ENCODE peak calls at places on chromosomes 11 and 22, in eight cellular contexts. G is DND-41; Y is trophoblast cell; P is heart right ventricle; A is mesendoderm; K is heart left ventricle; F is PC-3; N is CD4-positive, CD25-positive, alpha-beta regulatory T cell. Q is an unnamed sample. For H3K4me1 and H3K27me3, the result is how much of the 10 kb centered on the place peaks cover.

GRCh38 chr11:75273989-75274391 is 33.4 kb downstream of the TPBGL start:
- DNase-seq in G (no peak), Y (no peak), P (no peak), A (no peak), K (no peak), F (no peak), N (no peak), Q (no peak)

GRCh38 chr22:39494471-39495120 is 7.5 kb upstream of the MIEF1 start:
- DNase-seq in G (no peak), Y (no peak), P (no peak), A (no peak), K (no peak), F (no peak), N (no peak), Q (no peak)

GRCh38 chr22:35312198-35313059 is 12.7 kb downstream of the TOM1 start:
- DNase-seq in G (no peak), Y (peak), P (no peak), A (no peak), K (no peak), F (peak), N (no peak), Q (no peak)

GRCh38 chr11:80637011-80637410 is 1196.2 kb upstream of the TENM4 start:
- DNase-seq in G (no peak), Y (no peak), P (no peak), A (no peak), K (no peak), F (no peak), N (no peak), Q (no peak)

GRCh38 chr11:11659567-11660341 is 37.9 kb upstream of the GALNT18 start:
- DNase-seq in G (no peak), Y (no peak), P (no peak), A (peak), K (no peak), F (no peak), N (no peak), Q (no peak)

GRCh38 chr11:61489833-61490585 is 18.5 kb upstream of the LRRC10B start:
- DNase-seq in G (no peak), Y (no peak), P (peak), A (peak), K (peak), F (peak), N (no peak), Q (peak)

GRCh38 chr11:11993814-11994213 is 14.6 kb downstream of the DKK3 start:
- DNase-seq in G (no peak), Y (peak), P (no peak), A (peak), K (peak), F (peak), N (no peak), Q (peak)

GRCh38 chr11:115503083-115503885 is 931 bp downstream of the CADM1 start:
- DNase-seq in G (no peak), Y (peak), P (peak), A (peak), K (peak), F (peak), N (peak), Q (peak)

GRCh38 chr22:35963237-35963810 is 65.3 kb downstream of the RBFOX2 start:
- DNase-seq in G (no peak), Y (no peak), P (no peak), A (no peak), K (no peak), F (no peak), N (no peak), Q (no peak)

GRCh38 chr11:36249271-36249670 is 40.0 kb downstream of the COMMD9 start:
- DNase-seq in G (no peak), Y (no peak), P (no peak), A (no peak), K (no peak), F (peak), N (no peak), Q (no peak)

GRCh38 chr22:26391623-26392022 is 37.4 kb upstream of the ASPHD2 start:
- DNase-seq in G (no peak), Y (no peak), P (no peak), A (no peak), K (no peak), F (no peak), N (no peak), Q (no peak)

GRCh38 chr11:19311306-19312030 is 70.7 kb upstream of the E2F8 start:
- DNase-seq in G (peak), Y (peak), P (peak), A (peak), K (peak), F (peak), N (no peak), Q (peak)

GRCh38 chr11:92473736-92474135 is 249.1 kb downstream of the FAT3 start:
- DNase-seq in G (no peak), Y (peak), P (no peak), A (peak), K (no peak), F (peak), N (no peak), Q (peak)

GRCh38 chr11:71140206-71140919 is 112.0 kb downstream of the SHANK2 start:
- DNase-seq in G (no peak), Y (no peak), P (no peak), A (no peak), K (no peak), F (no peak), N (no peak), Q (no peak)

GRCh38 chr11:102347526-102348331 is 715 bp downstream of the BIRC2 start:
- DNase-seq in G (peak), Y (peak), P (no peak), A (peak), K (no peak), F (peak), N (peak), Q (peak)

GRCh38 chr11:14075118-14075601 is 112.6 kb downstream of the SPON1 start:
- DNase-seq in G (no peak), Y (no peak), P (no peak), A (peak), K (no peak), F (peak), N (peak), Q (no peak)

GRCh38 chr11:133956650-133957633 is at the start of gene IGSF9B:
- DNase-seq in G (peak), Y (peak), P (peak), A (peak), K (peak), F (peak), N (peak), Q (peak)
- H3K4me3 ChIP-seq in G (peak), Y (peak), P (peak), A (peak), K (peak), F (peak), N (peak), Q (peak)

DNA sequence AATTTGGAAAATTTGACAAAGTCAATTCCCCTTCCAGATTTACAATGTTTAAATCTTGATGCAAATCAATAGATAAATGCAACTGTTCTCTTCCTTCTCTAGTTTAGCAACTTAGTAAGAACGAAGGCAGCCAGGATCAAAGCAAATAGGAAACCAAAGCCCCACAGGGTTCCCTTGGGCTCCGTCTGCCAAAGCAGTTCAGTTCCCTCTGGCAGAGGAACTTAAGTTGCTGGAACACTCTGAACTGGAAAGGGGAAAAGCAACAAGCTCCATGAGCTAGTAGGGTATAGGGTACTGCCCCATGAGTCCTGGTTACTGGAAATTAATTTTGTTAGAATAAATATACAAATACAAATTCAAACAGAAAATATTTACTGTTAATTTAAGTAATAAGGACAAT is 91.3 kb downstream of the RELT start:
- DNase-seq in G (no peak), Y (no peak), P (no peak), A (no peak), K (no peak), F (no peak), N (no peak), Q (no peak)
- H3K4me1 ChIP-seq in G (under half), Y (under half), P (half or more), A (under half), K (half or more), F (under half), N (under half), Q (under half)

DNA sequence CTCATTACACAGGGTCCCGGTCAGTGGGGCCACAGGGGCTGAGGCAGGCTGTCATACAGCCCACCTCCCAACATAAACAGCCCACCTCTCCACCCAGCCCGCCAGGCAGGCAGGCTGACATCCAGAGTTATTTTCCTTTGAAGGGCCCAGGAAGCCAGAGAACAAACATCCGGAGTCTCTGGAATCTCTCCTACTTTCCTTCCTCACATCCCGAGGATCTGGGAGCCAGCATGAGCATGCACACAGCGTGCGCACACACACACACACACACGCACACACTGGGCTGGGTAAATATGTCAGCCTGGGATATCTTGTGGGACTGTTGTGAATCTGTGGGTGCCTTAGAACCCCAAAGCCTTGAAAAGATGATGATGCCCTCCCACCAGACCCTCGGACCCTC is 55.4 kb downstream of the PDE2A start:
- DNase-seq in G (no peak), Y (no peak), P (no peak), A (no peak), K (no peak), F (no peak), N (no peak), Q (no peak)
- H3K27me3 ChIP-seq in G (under half), Y (under half), P (under half), A (under half), K (under half), F (under half), N (under half), Q (under half)

GRCh38 chr11:122750047-122750446 is 88.3 kb upstream of the CRTAM start:
- DNase-seq in G (no peak), Y (no peak), P (no peak), A (no peak), K (no peak), F (no peak), N (no peak), Q (no peak)

GRCh38 chr11:122746611-122747305 is 91.2 kb downstream of the UBASH3B start:
- DNase-seq in G (no peak), Y (no peak), P (no peak), A (no peak), K (no peak), F (no peak), N (no peak), Q (no peak)

GRCh38 chr11:122747358-122747757 is 90.9 kb upstream of the CRTAM start:
- DNase-seq in G (no peak), Y (no peak), P (peak), A (no peak), K (no peak), F (no peak), N (no peak), Q (peak)

GRCh38 chr11:122751298-122752070 is 86.8 kb upstream of the CRTAM start:
- DNase-seq in G (no peak), Y (peak), P (no peak), A (no peak), K (no peak), F (no peak), N (no peak), Q (no peak)

GRCh38 chr11:122748968-122749687 is 89.2 kb upstream of the CRTAM start:
- DNase-seq in G (peak), Y (peak), P (peak), A (no peak), K (no peak), F (peak), N (peak), Q (peak)
- H3K4me3 ChIP-seq in G (no peak), Y (no peak), P (no peak), A (no peak), K (no peak), F (no peak), N (peak), Q (no peak)

DNA sequence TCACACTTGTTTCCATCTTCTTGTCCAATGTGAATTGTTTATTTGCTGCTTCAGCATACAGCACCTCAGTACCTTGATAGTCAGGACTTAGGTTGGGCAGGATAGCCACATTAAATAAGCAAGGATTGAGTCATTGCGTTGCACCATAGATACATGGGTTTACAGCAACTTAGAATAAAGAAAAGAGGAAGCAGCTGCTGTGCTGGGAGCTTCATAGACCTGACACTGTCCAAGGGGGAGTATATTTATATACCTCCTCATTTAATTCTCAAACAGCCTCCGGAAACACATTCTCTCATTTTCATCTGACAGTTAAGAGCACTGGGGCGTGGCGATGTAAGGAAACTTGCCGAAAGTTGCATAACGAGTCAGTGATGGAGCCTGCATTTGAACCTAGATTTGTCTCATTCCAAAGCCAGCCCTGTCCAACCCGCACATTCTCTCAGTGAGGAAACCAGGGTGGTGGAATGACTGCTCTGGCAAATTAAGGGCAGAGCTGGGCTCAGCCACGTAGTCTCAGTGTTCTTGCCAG is 42.2 kb downstream of the UBASH3B start:
- DNase-seq in G (peak), Y (peak), P (no peak), A (no peak), K (no peak), F (peak), N (peak), Q (peak)
- H3K4me1 ChIP-seq in G (half or more), Y (under half), P (under half), A (under half), K (under half), F (under half), N (half or more), Q (under half)

DNA sequence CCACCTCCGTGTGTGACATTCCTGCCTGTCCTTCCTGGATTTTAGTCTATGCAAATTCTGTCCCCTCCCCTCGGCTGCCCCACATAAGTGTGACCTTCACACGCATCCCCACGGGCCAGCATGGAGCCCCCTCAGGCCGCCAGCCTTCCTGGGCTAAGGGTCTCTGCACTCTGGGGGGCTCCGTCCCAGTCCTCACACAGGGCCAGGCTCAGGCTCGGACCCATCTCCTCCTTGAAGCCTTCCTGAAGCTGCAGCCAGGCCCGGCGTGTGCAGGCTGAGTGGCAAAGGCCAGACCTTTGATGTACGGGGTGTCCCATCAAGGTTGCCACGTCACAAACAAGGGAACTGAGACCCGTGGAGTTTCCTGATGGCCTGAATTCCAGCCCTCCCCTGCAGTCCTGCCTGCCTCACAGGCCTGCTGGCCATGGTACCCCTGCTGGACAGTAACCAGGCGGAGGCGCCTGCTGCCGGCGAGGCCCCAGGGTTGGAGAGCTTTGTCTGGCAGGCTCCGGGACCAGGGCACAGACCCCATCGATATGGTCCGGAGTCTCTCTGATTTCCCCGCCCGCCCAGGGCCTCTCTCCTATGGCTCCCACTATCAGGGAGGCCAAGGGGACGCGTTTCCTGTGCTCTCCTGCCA is 791.7 kb downstream of the BRD1 start:
- DNase-seq in G (no peak), Y (no peak), P (no peak), A (no peak), K (no peak), F (no peak), N (no peak), Q (no peak)
- H3K27me3 ChIP-seq in G (under half), Y (under half), P (under half), A (under half), K (half or more), F (under half), N (under half), Q (under half)

GRCh38 chr11:34627197-34627596 is 6.3 kb downstream of the EHF start:
- DNase-seq in G (no peak), Y (no peak), P (no peak), A (no peak), K (no peak), F (no peak), N (no peak), Q (no peak)

GRCh38 chr11:34623463-34623862 is 2.6 kb downstream of the EHF start:
- DNase-seq in G (no peak), Y (no peak), P (no peak), A (no peak), K (no peak), F (no peak), N (no peak), Q (no peak)

GRCh38 chr11:34624069-34624468 is 3.2 kb downstream of the EHF start:
- DNase-seq in G (no peak), Y (no peak), P (no peak), A (no peak), K (no peak), F (no peak), N (no peak), Q (no peak)

GRCh38 chr11:34626393-34626792 is 5.5 kb downstream of the EHF start:
- DNase-seq in G (no peak), Y (no peak), P (no peak), A (no peak), K (no peak), F (no peak), N (no peak), Q (no peak)

GRCh38 chr11:34625576-34625975 is 4.7 kb downstream of the EHF start:
- DNase-seq in G (no peak), Y (no peak), P (no peak), A (no peak), K (no peak), F (no peak), N (no peak), Q (no peak)
- H3K4me3 ChIP-seq in G (no peak), Y (no peak), P (no peak), A (no peak), K (no peak), F (no peak), N (no peak), Q (no peak)